ENCODE peak calls at places on chromosomes 1 and 21, in six cellular contexts. One of them, this sample, is unnamed.

GRCh38 chr1:230008721-230009120 is 58.3 kb upstream of the GALNT2 start:
- DNase-seq in G401: no peak
- DNase-seq in right lobe of liver: no peak
- DNase-seq in EH: no peak
- DNase-seq in activated T-cell treated with anti-CD3 and anti-CD28 coated beads for 1 hour: no peak
- DNase-seq in astrocyte: no peak
- DNase-seq in this sample: no peak

GRCh38 chr1:204583909-204584632 is 67.9 kb downstream of the MDM4 start:
- DNase-seq in activated T-cell treated with anti-CD3 and anti-CD28 coated beads for 1 hour: no peak
- DNase-seq in right lobe of liver: no peak
- DNase-seq in G401: peak
- DNase-seq in EH: no peak
- DNase-seq in astrocyte: no peak
- DNase-seq in this sample: no peak

GRCh38 chr1:101436100-101436511 is 199.3 kb downstream of the S1PR1 start:
- DNase-seq in astrocyte: no peak
- DNase-seq in activated T-cell treated with anti-CD3 and anti-CD28 coated beads for 1 hour: no peak
- DNase-seq in G401: no peak
- DNase-seq in right lobe of liver: no peak
- DNase-seq in EH: no peak
- DNase-seq in this sample: no peak

GRCh38 chr1:41671116-41671755 is 186.8 kb upstream of the EDN2 start:
- DNase-seq in astrocyte: no peak
- DNase-seq in activated T-cell treated with anti-CD3 and anti-CD28 coated beads for 1 hour: no peak
- DNase-seq in right lobe of liver: no peak
- DNase-seq in G401: no peak
- DNase-seq in EH: no peak
- DNase-seq in this sample: no peak

GRCh38 chr1:64209221-64209620 is 5.8 kb downstream of the UBE2U start:
- DNase-seq in activated T-cell treated with anti-CD3 and anti-CD28 coated beads for 1 hour: no peak
- DNase-seq in astrocyte: no peak
- DNase-seq in G401: no peak
- DNase-seq in EH: no peak
- DNase-seq in right lobe of liver: no peak
- DNase-seq in this sample: no peak

GRCh38 chr1:110686188-110686587 is 11.4 kb upstream of the KCNA3 start:
- DNase-seq in astrocyte: no peak
- DNase-seq in EH: no peak
- DNase-seq in activated T-cell treated with anti-CD3 and anti-CD28 coated beads for 1 hour: peak
- DNase-seq in right lobe of liver: no peak
- DNase-seq in G401: no peak
- DNase-seq in this sample: no peak

GRCh38 chr1:4978660-4979390 is 324.4 kb downstream of the AJAP1 start:
- DNase-seq in right lobe of liver: no peak
- DNase-seq in activated T-cell treated with anti-CD3 and anti-CD28 coated beads for 1 hour: no peak
- DNase-seq in EH: no peak
- DNase-seq in G401: no peak
- DNase-seq in astrocyte: no peak
- DNase-seq in this sample: no peak

GRCh38 chr21:42531771-42532170 is 18.1 kb downstream of the SLC37A1 start:
- DNase-seq in G401: no peak
- DNase-seq in activated T-cell treated with anti-CD3 and anti-CD28 coated beads for 1 hour: no peak
- DNase-seq in astrocyte: no peak
- DNase-seq in right lobe of liver: no peak
- DNase-seq in EH: no peak
- DNase-seq in this sample: no peak

GRCh38 chr1:15236226-15237145 is 10.5 kb upstream of the FHAD1 start:
- DNase-seq in right lobe of liver: no peak
- DNase-seq in activated T-cell treated with anti-CD3 and anti-CD28 coated beads for 1 hour: no peak
- DNase-seq in astrocyte: no peak
- DNase-seq in G401: peak
- DNase-seq in EH: peak
- DNase-seq in this sample: no peak

GRCh38 chr1:232744847-232745246 is 60.4 kb upstream of the MAP10 start:
- DNase-seq in G401: no peak
- DNase-seq in astrocyte: no peak
- DNase-seq in activated T-cell treated with anti-CD3 and anti-CD28 coated beads for 1 hour: no peak
- DNase-seq in right lobe of liver: no peak
- DNase-seq in EH: no peak
- DNase-seq in this sample: no peak

GRCh38 chr1:2411801-2412394 is 466 bp downstream of the PEX10 start:
- DNase-seq in right lobe of liver: peak
- DNase-seq in EH: no peak
- DNase-seq in G401: no peak
- DNase-seq in activated T-cell treated with anti-CD3 and anti-CD28 coated beads for 1 hour: peak
- DNase-seq in astrocyte: no peak
- DNase-seq in this sample: no peak

GRCh38 chr1:225890346-225891228 is 1.6 kb upstream of the LEFTY1 start:
- DNase-seq in astrocyte: no peak
- DNase-seq in right lobe of liver: peak
- DNase-seq in activated T-cell treated with anti-CD3 and anti-CD28 coated beads for 1 hour: no peak
- DNase-seq in EH: no peak
- DNase-seq in G401: no peak
- DNase-seq in this sample: no peak

GRCh38 chr1:46606255-46606965 is 2.3 kb upstream of the MKNK1 start:
- DNase-seq in astrocyte: peak
- DNase-seq in G401: no peak
- DNase-seq in right lobe of liver: no peak
- DNase-seq in EH: peak
- DNase-seq in activated T-cell treated with anti-CD3 and anti-CD28 coated beads for 1 hour: no peak
- DNase-seq in this sample: no peak

GRCh38 chr1:11692899-11693590 is 1.5 kb downstream of the DRAXIN start:
- DNase-seq in G401: peak
- DNase-seq in activated T-cell treated with anti-CD3 and anti-CD28 coated beads for 1 hour: no peak
- DNase-seq in astrocyte: peak
- DNase-seq in EH: peak
- DNase-seq in right lobe of liver: no peak
- DNase-seq in this sample: no peak

GRCh38 chr1:39268112-39268581 is 63.7 kb downstream of the MACF1 start:
- DNase-seq in activated T-cell treated with anti-CD3 and anti-CD28 coated beads for 1 hour: no peak
- DNase-seq in EH: peak
- DNase-seq in right lobe of liver: no peak
- DNase-seq in astrocyte: peak
- DNase-seq in G401: peak
- DNase-seq in this sample: no peak

GRCh38 chr1:9292361-9293240 is at the start of gene SPSB1:
- DNase-seq in right lobe of liver: peak
- DNase-seq in EH: peak
- DNase-seq in activated T-cell treated with anti-CD3 and anti-CD28 coated beads for 1 hour: peak
- DNase-seq in astrocyte: peak
- DNase-seq in G401: peak
- DNase-seq in this sample: no peak

GRCh38 chr1:21607549-21608529 is 61.3 kb downstream of the RAP1GAP start:
- DNase-seq in G401: peak
- DNase-seq in astrocyte: peak
- DNase-seq in EH: peak
- DNase-seq in activated T-cell treated with anti-CD3 and anti-CD28 coated beads for 1 hour: peak
- DNase-seq in right lobe of liver: peak
- DNase-seq in this sample: peak

GRCh38 chr1:15370781-15371467 is 38.8 kb upstream of the EFHD2 start:
- DNase-seq in G401: peak
- DNase-seq in right lobe of liver: peak
- DNase-seq in activated T-cell treated with anti-CD3 and anti-CD28 coated beads for 1 hour: no peak
- DNase-seq in astrocyte: no peak
- DNase-seq in EH: no peak
- DNase-seq in this sample: no peak

GRCh38 chr1:194975913-194976312 is 1632.3 kb downstream of the KCNT2 start:
- DNase-seq in EH: peak
- DNase-seq in astrocyte: peak
- DNase-seq in right lobe of liver: no peak
- DNase-seq in activated T-cell treated with anti-CD3 and anti-CD28 coated beads for 1 hour: no peak
- DNase-seq in G401: no peak
- DNase-seq in this sample: no peak

GRCh38 chr1:116569776-116570357 is 959 bp downstream of the CD58 start:
- DNase-seq in EH: no peak
- DNase-seq in G401: no peak
- DNase-seq in activated T-cell treated with anti-CD3 and anti-CD28 coated beads for 1 hour: peak
- DNase-seq in right lobe of liver: peak
- DNase-seq in astrocyte: peak
- DNase-seq in this sample: no peak

GRCh38 chr1:41574842-41575241 is 90.4 kb upstream of the EDN2 start:
- DNase-seq in right lobe of liver: no peak
- DNase-seq in EH: no peak
- DNase-seq in G401: no peak
- DNase-seq in activated T-cell treated with anti-CD3 and anti-CD28 coated beads for 1 hour: no peak
- DNase-seq in astrocyte: no peak
- DNase-seq in this sample: no peak

GRCh38 chr21:46286668-46286982 is 483 bp downstream of the YBEY start:
- DNase-seq in astrocyte: no peak
- DNase-seq in right lobe of liver: no peak
- DNase-seq in G401: no peak
- DNase-seq in EH: no peak
- DNase-seq in activated T-cell treated with anti-CD3 and anti-CD28 coated beads for 1 hour: no peak
- DNase-seq in this sample: no peak

GRCh38 chr1:243558556-243558955 is 291.5 kb downstream of the AKT3 start:
- DNase-seq in right lobe of liver: no peak
- DNase-seq in G401: peak
- DNase-seq in astrocyte: no peak
- DNase-seq in activated T-cell treated with anti-CD3 and anti-CD28 coated beads for 1 hour: no peak
- DNase-seq in EH: no peak
- DNase-seq in this sample: no peak

GRCh38 chr1:143611159-143611558 is 360.6 kb downstream of the FAM72C start:
- DNase-seq in G401: no peak
- DNase-seq in EH: peak
- DNase-seq in astrocyte: no peak
- DNase-seq in right lobe of liver: no peak
- DNase-seq in activated T-cell treated with anti-CD3 and anti-CD28 coated beads for 1 hour: no peak
- DNase-seq in this sample: no peak

GRCh38 chr1:208174736-208175507 is 69.3 kb downstream of the PLXNA2 start:
- DNase-seq in EH: peak
- DNase-seq in astrocyte: peak
- DNase-seq in right lobe of liver: no peak
- DNase-seq in activated T-cell treated with anti-CD3 and anti-CD28 coated beads for 1 hour: no peak
- DNase-seq in G401: no peak
- DNase-seq in this sample: no peak

GRCh38 chr1:64691631-64692030 is 53.2 kb upstream of the RAVER2 start:
- DNase-seq in astrocyte: peak
- DNase-seq in EH: peak
- DNase-seq in G401: no peak
- DNase-seq in activated T-cell treated with anti-CD3 and anti-CD28 coated beads for 1 hour: no peak
- DNase-seq in right lobe of liver: no peak
- DNase-seq in this sample: no peak

GRCh38 chr1:193270996-193271395 is 84.6 kb upstream of the B3GALT2 start:
- DNase-seq in activated T-cell treated with anti-CD3 and anti-CD28 coated beads for 1 hour: no peak
- DNase-seq in G401: no peak
- DNase-seq in EH: peak
- DNase-seq in right lobe of liver: no peak
- DNase-seq in astrocyte: peak
- DNase-seq in this sample: no peak

GRCh38 chr1:87958201-87958600 is 629.5 kb downstream of the LMO4 start:
- DNase-seq in activated T-cell treated with anti-CD3 and anti-CD28 coated beads for 1 hour: no peak
- DNase-seq in G401: peak
- DNase-seq in EH: no peak
- DNase-seq in right lobe of liver: no peak
- DNase-seq in astrocyte: no peak
- DNase-seq in this sample: no peak

GRCh38 chr1:108551157-108551862 is 8.6 kb upstream of the EEIG2 start:
- DNase-seq in activated T-cell treated with anti-CD3 and anti-CD28 coated beads for 1 hour: no peak
- DNase-seq in G401: no peak
- DNase-seq in astrocyte: no peak
- DNase-seq in EH: no peak
- DNase-seq in right lobe of liver: no peak
- DNase-seq in this sample: no peak

GRCh38 chr1:63730211-63730610 is 43.6 kb upstream of the ROR1 start:
- DNase-seq in right lobe of liver: no peak
- DNase-seq in G401: peak
- DNase-seq in astrocyte: no peak
- DNase-seq in activated T-cell treated with anti-CD3 and anti-CD28 coated beads for 1 hour: no peak
- DNase-seq in EH: peak
- DNase-seq in this sample: no peak

GRCh38 chr1:85933901-85934300 is 222.7 kb downstream of the COL24A1 start:
- DNase-seq in G401: no peak
- DNase-seq in EH: no peak
- DNase-seq in astrocyte: peak
- DNase-seq in activated T-cell treated with anti-CD3 and anti-CD28 coated beads for 1 hour: no peak
- DNase-seq in right lobe of liver: no peak
- DNase-seq in this sample: no peak

GRCh38 chr1:44409019-44409602 is 4.1 kb downstream of the RNF220 start:
- DNase-seq in right lobe of liver: no peak
- DNase-seq in G401: no peak
- DNase-seq in astrocyte: no peak
- DNase-seq in EH: peak
- DNase-seq in activated T-cell treated with anti-CD3 and anti-CD28 coated beads for 1 hour: no peak
- DNase-seq in this sample: no peak